ENCODE peak calls at places on chromosomes 12 and 14, in six cellular contexts. S, M, N, U, E and V are unnamed samples.

GRCh38 chr12:510071-510825 is 50.5 kb downstream of the B4GALNT3 start:
- DNase-seq in U (no peak), S (no peak), M (peak; percentile 21), N (peak; percentile 84), E (no peak), V (no peak)

GRCh38 chr12:112985655-112986290 is 7.5 kb downstream of the OAS2 start:
- DNase-seq in M (peak; percentile 75), S (no peak), E (no peak), N (no peak), U (no peak), V (no peak)

GRCh38 chr14:104224516-104225281 is 86.3 kb downstream of the KIF26A start:
- DNase-seq in N (peak; percentile 73), U (no peak), E (no peak), M (no peak), S (no peak), V (no peak)

GRCh38 chr12:28961948-28962384 is 187.1 kb upstream of the FAR2 start:
- DNase-seq in S (peak; percentile 69), E (no peak), M (peak; percentile 46), U (no peak), N (no peak), V (no peak)

GRCh38 chr14:24232645-24233537 is at the start of gene GMPR2:
- DNase-seq in S (no peak), E (no peak), M (no peak), N (no peak), U (no peak), V (no peak)

GRCh38 chr12:32305163-32305562 is 94.2 kb upstream of the FGD4 start:
- DNase-seq in M (no peak), N (no peak), S (peak; percentile 78), U (no peak), E (no peak), V (no peak)

GRCh38 chr14:59406454-59407245 is 58.5 kb downstream of the GPR135 start:
- DNase-seq in M (peak; percentile 57), N (no peak), E (no peak), S (peak; percentile 86), U (no peak), V (no peak)

GRCh38 chr12:122244565-122245371 is 18.9 kb upstream of the DIABLO start:
- DNase-seq in N (no peak), S (no peak), E (no peak), U (no peak), M (no peak), V (no peak)

GRCh38 chr14:64114166-64114565 is 180.0 kb downstream of the ESR2 start:
- DNase-seq in N (no peak), E (peak; percentile 28), U (no peak), M (no peak), S (no peak), V (no peak)

GRCh38 chr12:12301122-12301521 is 34.3 kb upstream of the LRP6 start:
- DNase-seq in U (no peak), M (no peak), E (no peak), S (no peak), N (no peak), V (no peak)

GRCh38 chr12:120215357-120215735 is 14.4 kb upstream of the RPLP0 start:
- DNase-seq in U (no peak), E (no peak), S (no peak), N (no peak), M (no peak), V (no peak)

GRCh38 chr14:100988411-100988900 is 84.9 kb upstream of the RTL1 start:
- DNase-seq in U (no peak), E (no peak), S (no peak), M (peak; percentile 98), N (no peak), V (no peak)

GRCh38 chr14:32436993-32437392 is 107.9 kb downstream of the AKAP6 start:
- DNase-seq in U (no peak), N (no peak), E (no peak), S (peak; percentile 24), M (no peak), V (no peak)

GRCh38 chr14:104278214-104278534 is 139.8 kb downstream of the KIF26A start:
- DNase-seq in S (no peak), U (peak; percentile 16), E (no peak), N (no peak), M (no peak), V (no peak)

GRCh38 chr14:92340938-92341337 is 18.0 kb downstream of the SLC24A4 start:
- DNase-seq in E (no peak), U (no peak), N (no peak), S (no peak), M (no peak), V (no peak)

GRCh38 chr12:125140918-125141573 is 75.8 kb downstream of the AACS start:
- DNase-seq in U (no peak), M (peak; percentile 77), N (no peak), E (peak; percentile 22), S (peak; percentile 74), V (no peak)

GRCh38 chr12:121638298-121639202 is 12.2 kb downstream of the ORAI1 start:
- DNase-seq in E (no peak), S (no peak), U (no peak), M (no peak), N (no peak), V (no peak)

GRCh38 chr12:113230315-113231274 is 9.3 kb downstream of the TPCN1 start:
- DNase-seq in U (no peak), S (no peak), M (no peak), E (no peak), N (no peak), V (no peak)

GRCh38 chr14:98932436-98933325 is 339.3 kb downstream of the BCL11B start:
- DNase-seq in E (no peak), U (no peak), S (no peak), N (no peak), M (no peak), V (no peak)

GRCh38 chr14:67464377-67464776 is 24.1 kb downstream of the TMEM229B start:
- DNase-seq in E (no peak), M (no peak), U (no peak), S (no peak), N (no peak), V (no peak)

DNA sequence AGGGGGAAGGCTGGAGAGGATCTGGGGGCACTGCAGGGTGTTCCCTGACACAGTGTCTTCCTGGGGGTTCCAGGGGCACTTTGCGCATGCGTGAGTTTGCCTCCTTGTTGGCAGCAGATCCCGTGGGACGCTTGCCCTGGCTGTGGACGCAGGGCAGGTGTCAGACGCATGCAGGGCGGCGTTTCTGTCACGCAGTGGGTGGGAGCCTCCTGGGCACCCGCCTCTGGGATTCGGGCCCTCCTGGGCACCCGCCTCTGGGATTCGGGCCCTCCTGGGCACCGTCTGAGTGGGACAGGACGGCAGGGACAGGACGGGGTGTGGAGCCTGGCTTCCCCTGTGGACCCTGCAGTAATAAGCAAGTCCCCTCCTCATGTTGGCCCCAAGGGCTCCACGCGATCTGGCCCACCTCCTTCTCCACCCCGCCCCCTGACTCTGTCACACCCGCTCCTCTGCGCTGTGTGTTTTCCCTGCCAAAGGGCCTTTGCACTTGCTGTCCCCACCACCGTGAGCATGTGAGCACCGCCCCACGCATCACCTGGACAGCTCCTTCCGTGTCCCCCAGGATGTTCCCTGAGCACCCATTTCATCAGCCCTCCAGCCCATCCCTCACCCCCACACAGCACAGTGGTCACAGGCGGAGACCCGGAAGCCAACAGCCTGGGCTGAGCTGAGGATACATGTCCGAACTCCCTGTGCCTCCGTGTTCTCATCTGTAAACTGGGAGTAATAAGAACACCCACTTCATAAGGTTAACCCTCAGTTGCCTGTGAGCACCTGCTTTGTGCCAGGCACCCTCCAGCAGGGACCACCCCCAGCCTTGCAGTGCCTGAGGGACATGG is 4.4 kb downstream of the MMP17 start:
- DNase-seq in S (peak; percentile 79), U (peak; percentile 79), N (no peak), M (peak; percentile 23), E (no peak), V (no peak)
- H3K4me3 ChIP-seq in S (peak overlapping the region; percentile 61), U (peak overlapping the region; percentile 33), N (no peak overlapping the region), M (peak overlapping the region; percentile 41), E (no peak overlapping the region), V (peak overlapping the region; percentile 78)

GRCh38 chr12:108928695-108929094 is 48.8 kb downstream of the DAO start:
- DNase-seq in M (no peak), E (no peak), N (no peak), U (no peak), S (no peak), V (no peak)
- H3K4me3 ChIP-seq in M (no peak overlapping the region), E (no peak overlapping the region), N (no peak overlapping the region), U (no peak overlapping the region), S (no peak overlapping the region), V (no peak overlapping the region)

GRCh38 chr14:54354096-54354495 is 42.7 kb upstream of the CDKN3 start:
- DNase-seq in M (peak; percentile 39), N (no peak), S (peak; percentile 27), U (no peak), E (no peak), V (no peak)
- H3K4me3 ChIP-seq in M (no peak overlapping the region), N (no peak overlapping the region), S (no peak overlapping the region), U (no peak overlapping the region), E (no peak overlapping the region), V (no peak overlapping the region)

GRCh38 chr12:4272014-4272975 is 1.3 kb upstream of the CCND2 start:
- DNase-seq in S (peak; percentile 31), E (no peak), N (peak; percentile 90), U (no peak), M (peak; percentile 79), V (peak; percentile 63)

GRCh38 chr12:4273651-4274395 is at the start of gene CCND2:
- DNase-seq in E (no peak), U (no peak), N (peak; percentile 92), M (peak; percentile 89), S (peak; percentile 57), V (peak; percentile 81)

GRCh38 chr12:4271433-4272013 is 2.0 kb upstream of the CCND2 start:
- DNase-seq in S (no peak), E (no peak), N (peak; percentile 73), U (no peak), M (no peak), V (no peak)

GRCh38 chr12:4274396-4274959 is 916 bp downstream of the CCND2 start:
- DNase-seq in S (no peak), M (peak; percentile 51), E (no peak), U (no peak), N (peak; percentile 38), V (no peak)

GRCh38 chr12:4272976-4273650 is 449 bp upstream of the CCND2 start:
- DNase-seq in U (no peak), M (no peak), N (peak; percentile 55), S (no peak), E (no peak), V (no peak)
- H3K4me3 ChIP-seq in U (no peak overlapping the region), M (peak overlapping the region; percentile 100), N (peak overlapping the region; percentile 82), S (no peak overlapping the region), E (peak overlapping the region; percentile 61), V (peak overlapping the region; percentile 73)

GRCh38 chr14:55116246-55117030 is 12.6 kb upstream of the LGALS3 start:
- DNase-seq in S (no peak), U (no peak), E (no peak), M (no peak), N (no peak), V (no peak)
- H3K4me3 ChIP-seq in S (no peak overlapping the region), U (no peak overlapping the region), E (no peak overlapping the region), M (no peak overlapping the region), N (no peak overlapping the region), V (no peak overlapping the region)